ENCODE peak calls at places on chromosomes 11 and 22, in eight cellular contexts. One of them, this sample, is unnamed. For H3K4me1, the result is how much of the 10 kb centered on the place peaks cover.

GRCh38 chr22:44450503-44450902 is 47.5 kb downstream of the RTL6 start:
- DNase-seq in endothelial cell of umbilical vein: no peak
- DNase-seq in breast epithelium: no peak
- DNase-seq in SK-N-SH: no peak
- DNase-seq in spleen: peak
- DNase-seq in GM23338: no peak
- DNase-seq in K562: no peak
- DNase-seq in HCT116: no peak
- DNase-seq in this sample: no peak

GRCh38 chr11:132471491-132471890 is 1060.8 kb downstream of the OPCML start:
- DNase-seq in breast epithelium: no peak
- DNase-seq in endothelial cell of umbilical vein: no peak
- DNase-seq in spleen: no peak
- DNase-seq in GM23338: no peak
- DNase-seq in HCT116: no peak
- DNase-seq in K562: no peak
- DNase-seq in SK-N-SH: no peak
- DNase-seq in this sample: no peak

GRCh38 chr11:19985106-19985505 is 175.2 kb downstream of the DBX1 start:
- DNase-seq in spleen: no peak
- DNase-seq in SK-N-SH: no peak
- DNase-seq in breast epithelium: no peak
- DNase-seq in GM23338: no peak
- DNase-seq in endothelial cell of umbilical vein: no peak
- DNase-seq in HCT116: no peak
- DNase-seq in K562: no peak
- DNase-seq in this sample: no peak

GRCh38 chr22:31538815-31539214 is 42.5 kb downstream of the SFI1 start:
- DNase-seq in endothelial cell of umbilical vein: no peak
- DNase-seq in K562: no peak
- DNase-seq in breast epithelium: no peak
- DNase-seq in GM23338: no peak
- DNase-seq in SK-N-SH: no peak
- DNase-seq in spleen: no peak
- DNase-seq in HCT116: no peak
- DNase-seq in this sample: no peak

GRCh38 chr11:45805305-45806071 is 539 bp downstream of the SLC35C1 start:
- DNase-seq in SK-N-SH: no peak
- DNase-seq in endothelial cell of umbilical vein: peak
- DNase-seq in spleen: peak
- DNase-seq in HCT116: no peak
- DNase-seq in GM23338: peak
- DNase-seq in K562: peak
- DNase-seq in breast epithelium: peak
- DNase-seq in this sample: no peak

GRCh38 chr22:43164636-43165035 is 13.3 kb downstream of the TSPO start:
- DNase-seq in HCT116: no peak
- DNase-seq in endothelial cell of umbilical vein: no peak
- DNase-seq in GM23338: peak
- DNase-seq in spleen: no peak
- DNase-seq in SK-N-SH: no peak
- DNase-seq in breast epithelium: no peak
- DNase-seq in K562: no peak
- DNase-seq in this sample: no peak

GRCh38 chr11:17238377-17238776 is 30.6 kb upstream of the PIK3C2A start:
- DNase-seq in spleen: no peak
- DNase-seq in breast epithelium: peak
- DNase-seq in HCT116: no peak
- DNase-seq in endothelial cell of umbilical vein: no peak
- DNase-seq in SK-N-SH: no peak
- DNase-seq in GM23338: no peak
- DNase-seq in K562: no peak
- DNase-seq in this sample: no peak

GRCh38 chr11:110447897-110448522 is 18.3 kb downstream of the FDX1 start:
- DNase-seq in spleen: no peak
- DNase-seq in HCT116: no peak
- DNase-seq in endothelial cell of umbilical vein: peak
- DNase-seq in breast epithelium: no peak
- DNase-seq in GM23338: peak
- DNase-seq in SK-N-SH: no peak
- DNase-seq in K562: no peak
- DNase-seq in this sample: no peak

GRCh38 chr11:96052921-96053631 is 129.2 kb upstream of the MTMR2 start:
- DNase-seq in K562: no peak
- DNase-seq in breast epithelium: no peak
- DNase-seq in SK-N-SH: no peak
- DNase-seq in HCT116: no peak
- DNase-seq in spleen: no peak
- DNase-seq in GM23338: no peak
- DNase-seq in endothelial cell of umbilical vein: no peak
- DNase-seq in this sample: no peak

GRCh38 chr11:10637629-10638028 is 55.9 kb downstream of the IRAG1 start:
- DNase-seq in breast epithelium: no peak
- DNase-seq in HCT116: no peak
- DNase-seq in endothelial cell of umbilical vein: no peak
- DNase-seq in SK-N-SH: no peak
- DNase-seq in K562: no peak
- DNase-seq in spleen: no peak
- DNase-seq in GM23338: no peak
- DNase-seq in this sample: no peak

GRCh38 chr22:40418366-40419201 is 48.2 kb downstream of the SGSM3 start:
- DNase-seq in spleen: peak
- DNase-seq in K562: no peak
- DNase-seq in endothelial cell of umbilical vein: no peak
- DNase-seq in breast epithelium: no peak
- DNase-seq in HCT116: no peak
- DNase-seq in GM23338: no peak
- DNase-seq in SK-N-SH: no peak
- DNase-seq in this sample: no peak

GRCh38 chr11:126465573-126466287 is 110.2 kb downstream of the ST3GAL4 start:
- DNase-seq in SK-N-SH: peak
- DNase-seq in GM23338: no peak
- DNase-seq in breast epithelium: no peak
- DNase-seq in HCT116: no peak
- DNase-seq in spleen: peak
- DNase-seq in endothelial cell of umbilical vein: no peak
- DNase-seq in K562: no peak
- DNase-seq in this sample: no peak

DNA sequence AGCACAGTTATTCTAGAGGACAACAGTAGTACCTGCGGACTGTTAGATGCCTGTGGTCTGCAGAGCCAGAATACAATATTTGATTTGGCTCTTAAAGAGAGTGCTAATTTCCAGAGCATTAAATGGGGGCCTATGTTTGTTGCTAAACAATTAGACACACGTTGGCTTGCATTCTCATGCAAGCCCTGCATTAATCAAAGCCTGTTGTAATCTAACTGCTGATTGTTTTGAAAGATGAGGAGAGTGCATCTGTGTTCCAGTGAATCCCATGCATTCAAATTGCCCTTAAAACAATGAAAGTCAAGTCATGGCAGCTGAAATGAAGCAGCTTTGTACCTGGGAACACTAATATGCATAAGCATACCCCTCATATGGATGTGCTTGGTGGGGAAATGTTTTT is 419.4 kb downstream of the DYNC2H1 start:
- DNase-seq in SK-N-SH: no peak
- DNase-seq in GM23338: no peak
- DNase-seq in spleen: no peak
- DNase-seq in endothelial cell of umbilical vein: no peak
- DNase-seq in HCT116: no peak
- DNase-seq in breast epithelium: no peak
- DNase-seq in K562: no peak
- DNase-seq in this sample: no peak
- H3K4me1 ChIP-seq in SK-N-SH: half or more
- H3K4me1 ChIP-seq in GM23338: under half
- H3K4me1 ChIP-seq in spleen: under half
- H3K4me1 ChIP-seq in endothelial cell of umbilical vein: half or more
- H3K4me1 ChIP-seq in HCT116: under half
- H3K4me1 ChIP-seq in breast epithelium: under half
- H3K4me1 ChIP-seq in K562: under half
- H3K4me1 ChIP-seq in this sample: under half

GRCh38 chr11:67289651-67290479 is 762 bp downstream of the ANKRD13D start:
- DNase-seq in spleen: peak
- DNase-seq in SK-N-SH: peak
- DNase-seq in breast epithelium: no peak
- DNase-seq in endothelial cell of umbilical vein: peak
- DNase-seq in HCT116: no peak
- DNase-seq in K562: no peak
- DNase-seq in GM23338: peak
- DNase-seq in this sample: no peak

GRCh38 chr11:67289226-67289650 is at the start of gene ANKRD13D:
- DNase-seq in spleen: peak
- DNase-seq in breast epithelium: no peak
- DNase-seq in SK-N-SH: no peak
- DNase-seq in K562: peak
- DNase-seq in HCT116: no peak
- DNase-seq in GM23338: no peak
- DNase-seq in endothelial cell of umbilical vein: no peak
- DNase-seq in this sample: no peak

GRCh38 chr11:67287355-67288197 is 1.5 kb upstream of the ANKRD13D start:
- DNase-seq in breast epithelium: no peak
- DNase-seq in endothelial cell of umbilical vein: no peak
- DNase-seq in GM23338: no peak
- DNase-seq in HCT116: no peak
- DNase-seq in K562: no peak
- DNase-seq in SK-N-SH: no peak
- DNase-seq in spleen: peak
- DNase-seq in this sample: no peak

GRCh38 chr11:67288198-67288451 is 978 bp upstream of the ANKRD13D start:
- DNase-seq in GM23338: no peak
- DNase-seq in endothelial cell of umbilical vein: no peak
- DNase-seq in breast epithelium: no peak
- DNase-seq in K562: no peak
- DNase-seq in HCT116: no peak
- DNase-seq in spleen: no peak
- DNase-seq in SK-N-SH: no peak
- DNase-seq in this sample: no peak

GRCh38 chr11:67288452-67289225 is 464 bp upstream of the ANKRD13D start:
- DNase-seq in spleen: peak
- DNase-seq in breast epithelium: peak
- DNase-seq in GM23338: peak
- DNase-seq in endothelial cell of umbilical vein: peak
- DNase-seq in HCT116: peak
- DNase-seq in SK-N-SH: peak
- DNase-seq in K562: peak
- DNase-seq in this sample: peak
- TF ChIP-seq POLR2AphosphoS5 in spleen: peak
- TF ChIP-seq POLR2AphosphoS5 in breast epithelium: peak
- TF ChIP-seq POLR2AphosphoS5 in GM23338: peak
- TF ChIP-seq POLR2AphosphoS5 in endothelial cell of umbilical vein: peak
- TF ChIP-seq POLR2AphosphoS5 in HCT116: peak
- TF ChIP-seq POLR2AphosphoS5 in SK-N-SH: peak
- TF ChIP-seq POLR2AphosphoS5 in K562: peak
- TF ChIP-seq POLR2AphosphoS5 in this sample: peak

GRCh38 chr22:50585781-50586180 is 3.1 kb upstream of the CHKB start:
- DNase-seq in breast epithelium: no peak
- DNase-seq in HCT116: no peak
- DNase-seq in endothelial cell of umbilical vein: no peak
- DNase-seq in SK-N-SH: no peak
- DNase-seq in spleen: peak
- DNase-seq in K562: no peak
- DNase-seq in GM23338: no peak
- DNase-seq in this sample: no peak
- H3K4me1 ChIP-seq in breast epithelium: under half
- H3K4me1 ChIP-seq in HCT116: under half
- H3K4me1 ChIP-seq in endothelial cell of umbilical vein: under half
- H3K4me1 ChIP-seq in SK-N-SH: under half
- H3K4me1 ChIP-seq in spleen: under half
- H3K4me1 ChIP-seq in K562: under half
- H3K4me1 ChIP-seq in GM23338: under half
- H3K4me1 ChIP-seq in this sample: under half

DNA sequence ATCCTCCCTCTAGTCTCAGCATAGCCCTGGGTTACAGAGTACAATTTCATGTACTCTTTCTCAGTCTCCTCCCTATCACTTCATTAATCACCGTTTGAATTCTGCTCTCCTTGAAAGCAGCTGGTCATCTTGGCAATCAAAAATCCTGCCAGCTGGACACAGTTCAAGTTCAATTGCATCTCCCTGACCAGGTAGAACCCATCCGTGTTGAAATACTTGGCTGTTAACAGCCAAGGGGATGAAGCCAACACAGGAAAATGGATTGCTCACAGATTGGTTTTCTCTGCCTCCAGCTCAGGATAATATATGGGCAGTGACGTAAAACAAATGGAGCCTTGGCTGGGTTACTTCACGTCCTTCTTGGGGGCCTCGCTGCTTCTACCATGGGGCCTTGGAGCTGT is 55.1 kb upstream of the GRK3 start:
- DNase-seq in K562: no peak
- DNase-seq in SK-N-SH: no peak
- DNase-seq in HCT116: no peak
- DNase-seq in spleen: no peak
- DNase-seq in breast epithelium: no peak
- DNase-seq in GM23338: no peak
- DNase-seq in endothelial cell of umbilical vein: no peak
- DNase-seq in this sample: no peak
- TF ChIP-seq POLR2AphosphoS5 in K562: no peak
- TF ChIP-seq POLR2AphosphoS5 in SK-N-SH: no peak
- TF ChIP-seq POLR2AphosphoS5 in HCT116: no peak
- TF ChIP-seq POLR2AphosphoS5 in spleen: no peak
- TF ChIP-seq POLR2AphosphoS5 in breast epithelium: no peak
- TF ChIP-seq POLR2AphosphoS5 in GM23338: no peak
- TF ChIP-seq POLR2AphosphoS5 in endothelial cell of umbilical vein: no peak
- TF ChIP-seq POLR2AphosphoS5 in this sample: peak

GRCh38 chr11:65579291-65579690 is 3.4 kb downstream of the EHBP1L1 start:
- DNase-seq in breast epithelium: no peak
- DNase-seq in spleen: no peak
- DNase-seq in K562: no peak
- DNase-seq in SK-N-SH: no peak
- DNase-seq in endothelial cell of umbilical vein: no peak
- DNase-seq in HCT116: no peak
- DNase-seq in GM23338: no peak
- DNase-seq in this sample: no peak
- H3K4me1 ChIP-seq in breast epithelium: under half
- H3K4me1 ChIP-seq in spleen: half or more
- H3K4me1 ChIP-seq in K562: half or more
- H3K4me1 ChIP-seq in SK-N-SH: under half
- H3K4me1 ChIP-seq in endothelial cell of umbilical vein: under half
- H3K4me1 ChIP-seq in HCT116: under half
- H3K4me1 ChIP-seq in GM23338: under half
- H3K4me1 ChIP-seq in this sample: half or more